ENCODE peak calls at places on chromosomes 16 and 17, in ten cellular contexts. A, H, X, P, B, F, J, Z, K and V are unnamed samples.

GRCh38 chr17:41906465-41907184 is 12.1 kb downstream of the ACLY start:
- DNase-seq in A (no peak), H (no peak), X (no peak), P (no peak), B (peak), F (no peak), J (no peak), Z (no peak), K (no peak), V (no peak)

GRCh38 chr17:73091770-73092517 is 544 bp downstream of the SLC39A11 start:
- DNase-seq in A (no peak), H (peak), X (no peak), P (no peak), B (peak), F (no peak), J (peak), Z (peak), K (no peak), V (no peak)

GRCh38 chr17:62216847-62217246 is 151.8 kb upstream of the MED13 start:
- DNase-seq in A (no peak), H (no peak), X (no peak), P (no peak), B (no peak), F (no peak), J (no peak), Z (no peak), K (no peak), V (no peak)

GRCh38 chr17:29155235-29155965 is 24.8 kb downstream of the MYO18A start:
- DNase-seq in A (peak), H (peak), X (no peak), P (peak), B (peak), F (peak), J (no peak), Z (peak), K (no peak), V (peak)

GRCh38 chr17:50311112-50311460 is 34.8 kb upstream of the XYLT2 start:
- DNase-seq in A (no peak), H (no peak), X (peak), P (no peak), B (no peak), F (no peak), J (no peak), Z (no peak), K (no peak), V (no peak)

GRCh38 chr17:77723071-77723908 is 235.2 kb upstream of the TNRC6C start:
- DNase-seq in A (no peak), H (no peak), X (no peak), P (no peak), B (no peak), F (no peak), J (no peak), Z (no peak), K (no peak), V (no peak)

GRCh38 chr17:79160980-79161621 is 86.5 kb downstream of the ENGASE start:
- DNase-seq in A (no peak), H (no peak), X (no peak), P (peak), B (no peak), F (no peak), J (peak), Z (no peak), K (no peak), V (peak)

GRCh38 chr16:67979955-67980678 is at the start of gene DPEP3:
- DNase-seq in A (no peak), H (no peak), X (no peak), P (no peak), B (no peak), F (no peak), J (no peak), Z (no peak), K (no peak), V (no peak)

GRCh38 chr17:75565066-75565465 is 22.5 kb upstream of the MYO15B start:
- DNase-seq in A (no peak), H (peak), X (no peak), P (no peak), B (no peak), F (no peak), J (no peak), Z (no peak), K (no peak), V (no peak)